ENCODE peak calls at places on chromosome 3, in ten cellular contexts. K, G, T, D, E, Z, J, F, A and B are unnamed samples.

GRCh38 chr3:5731100-5731499 is 543.6 kb downstream of the EDEM1 start:
- DNase-seq in K (no peak), G (no peak), T (no peak), D (no peak), E (no peak), Z (no peak), J (no peak), F (peak; percentile 2), A (no peak), B (no peak)

GRCh38 chr3:48395714-48396113 is 23.7 kb downstream of the FBXW12 start:
- DNase-seq in K (no peak), G (no peak), T (no peak), D (no peak), E (no peak), Z (no peak), J (no peak), F (no peak), A (no peak), B (no peak)

GRCh38 chr3:13655074-13655913 is 106.4 kb downstream of the FBLN2 start:
- DNase-seq in K (peak; percentile 19), G (no peak), T (peak; percentile 50), D (no peak), E (peak; percentile 88), Z (no peak), J (no peak), F (no peak), A (no peak), B (peak; percentile 6)

GRCh38 chr3:126528800-126529541 is 5.0 kb downstream of the CHST13 start:
- DNase-seq in K (no peak), G (no peak), T (no peak), D (no peak), E (no peak), Z (no peak), J (no peak), F (no peak), A (peak; percentile 31), B (no peak)

GRCh38 chr3:155238845-155239244 is 54.6 kb downstream of the STRIT1 start:
- DNase-seq in K (no peak), G (no peak), T (no peak), D (no peak), E (no peak), Z (no peak), J (no peak), F (no peak), A (no peak), B (no peak)

GRCh38 chr3:71245971-71246860 is 337.3 kb downstream of the FOXP1 start:
- DNase-seq in K (no peak), G (no peak), T (no peak), D (no peak), E (no peak), Z (no peak), J (no peak), F (no peak), A (no peak), B (no peak)

GRCh38 chr3:126284258-126284904 is 72.8 kb downstream of the KLF15 start:
- DNase-seq in K (no peak), G (no peak), T (no peak), D (no peak), E (no peak), Z (no peak), J (no peak), F (no peak), A (no peak), B (no peak)

GRCh38 chr3:20573175-20573574 is 387.2 kb upstream of the SGO1 start:
- DNase-seq in K (no peak), G (no peak), T (no peak), D (no peak), E (no peak), Z (no peak), J (no peak), F (no peak), A (no peak), B (no peak)

GRCh38 chr3:98784666-98785600 is 21.8 kb downstream of the ST3GAL6 start:
- DNase-seq in K (no peak), G (no peak), T (no peak), D (no peak), E (no peak), Z (no peak), J (no peak), F (no peak), A (no peak), B (no peak)

GRCh38 chr3:128014548-128014947 is 37.7 kb upstream of the SEC61A1 start:
- DNase-seq in K (no peak), G (no peak), T (no peak), D (no peak), E (no peak), Z (no peak), J (no peak), F (no peak), A (no peak), B (no peak)

GRCh38 chr3:98613616-98614015 is 20.2 kb upstream of the CPOX start:
- DNase-seq in K (no peak), G (no peak), T (no peak), D (no peak), E (no peak), Z (no peak), J (no peak), F (no peak), A (no peak), B (no peak)

GRCh38 chr3:172140499-172141391 is 101.4 kb downstream of the FNDC3B start:
- DNase-seq in K (no peak), G (peak; percentile 65), T (no peak), D (peak; percentile 60), E (peak; percentile 48), Z (peak; percentile 28), J (no peak), F (no peak), A (no peak), B (no peak)

GRCh38 chr3:154427685-154428291 is 2.2 kb downstream of the GPR149 start:
- DNase-seq in K (no peak), G (no peak), T (no peak), D (no peak), E (peak; percentile 65), Z (no peak), J (no peak), F (no peak), A (no peak), B (no peak)

GRCh38 chr3:70150599-70150998 is 151.1 kb downstream of the SAMMSON start:
- DNase-seq in K (no peak), G (no peak), T (no peak), D (no peak), E (no peak), Z (no peak), J (no peak), F (no peak), A (no peak), B (no peak)

GRCh38 chr3:15647629-15648167 is 46.2 kb downstream of the BTD start:
- DNase-seq in K (peak; percentile 44), G (no peak), T (no peak), D (no peak), E (no peak), Z (peak; percentile 86), J (no peak), F (peak; percentile 82), A (no peak), B (peak; percentile 67)
- H3K4me3 ChIP-seq in K (peak overlapping the region; percentile 7), G (no peak overlapping the region), T (no peak overlapping the region), D (no peak overlapping the region), E (no peak overlapping the region), Z (peak overlapping the region; percentile 59), J (peak overlapping the region; percentile 50), F (no peak overlapping the region), A (peak overlapping the region; percentile 30), B (peak overlapping the region; percentile 36)

GRCh38 chr3:72487078-72487765 is 361.0 kb downstream of the SHQ1 start:
- DNase-seq in K (no peak), G (peak; percentile 58), T (peak; percentile 52), D (peak; percentile 84), E (peak; percentile 15), Z (no peak), J (peak; percentile 49), F (no peak), A (peak; percentile 87), B (no peak)

GRCh38 chr3:72488736-72489030 is 359.6 kb downstream of the SHQ1 start:
- DNase-seq in K (no peak), G (no peak), T (no peak), D (peak; percentile 44), E (no peak), Z (no peak), J (no peak), F (no peak), A (no peak), B (no peak)

GRCh38 chr3:72489916-72490315 is 358.3 kb downstream of the SHQ1 start:
- DNase-seq in K (no peak), G (no peak), T (no peak), D (no peak), E (no peak), Z (no peak), J (no peak), F (no peak), A (no peak), B (no peak)

GRCh38 chr3:72485649-72486048 is 362.6 kb downstream of the SHQ1 start:
- DNase-seq in K (no peak), G (no peak), T (no peak), D (peak; percentile 45), E (no peak), Z (no peak), J (no peak), F (no peak), A (peak; percentile 63), B (no peak)

GRCh38 chr3:72487946-72488735 is 360.1 kb downstream of the SHQ1 start:
- DNase-seq in K (no peak), G (no peak), T (no peak), D (peak; percentile 29), E (peak; percentile 40), Z (no peak), J (no peak), F (no peak), A (no peak), B (no peak)
- H3K27ac ChIP-seq in K (no peak overlapping the region), G (no peak overlapping the region), T (no peak overlapping the region), D (no peak overlapping the region), E (no peak overlapping the region), Z (no peak overlapping the region), J (no peak overlapping the region), F (no peak overlapping the region), A (peak overlapping the region; percentile 23), B (no peak overlapping the region)

DNA sequence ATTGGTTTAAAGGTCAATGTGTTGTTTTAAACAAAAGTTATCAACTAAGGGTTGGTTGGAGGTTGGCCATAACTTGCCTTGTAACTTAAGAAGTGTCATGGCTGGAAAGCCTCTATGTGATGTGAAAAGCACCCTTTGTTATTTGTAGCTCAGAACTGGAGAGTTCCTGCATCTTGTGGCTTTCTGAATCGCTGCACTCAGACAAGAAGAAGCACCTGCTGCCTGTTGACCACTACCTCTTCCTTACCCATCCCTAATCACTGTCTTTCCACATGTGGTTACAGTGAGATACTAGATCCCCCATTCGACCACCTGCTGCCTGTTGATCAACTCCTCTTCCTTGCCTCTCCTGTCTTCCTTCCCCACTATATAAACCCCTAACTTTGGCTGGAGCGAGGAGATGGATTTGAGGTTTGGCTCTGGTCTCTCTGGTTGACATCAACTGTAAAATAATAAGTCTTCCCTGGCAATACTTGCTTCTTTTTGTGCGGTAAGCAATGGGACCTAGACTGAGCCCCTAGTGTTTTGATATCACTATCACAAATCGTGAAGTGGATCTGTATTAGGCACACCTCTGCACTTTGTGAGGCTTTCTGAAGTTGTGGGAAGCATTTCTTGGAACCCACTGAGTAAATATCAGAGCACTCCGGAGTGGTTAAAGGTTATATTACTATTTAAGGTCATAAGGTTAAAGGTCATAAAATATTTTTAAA is 13.8 kb downstream of the RPL39L start:
- DNase-seq in K (no peak), G (no peak), T (no peak), D (no peak), E (no peak), Z (no peak), J (no peak), F (peak; percentile 89), A (no peak), B (no peak)
- H3K36me3 ChIP-seq in K (no peaks in the 10 kb centered on the region), G (no peaks in the 10 kb centered on the region), T (no peaks in the 10 kb centered on the region), D (no peaks in the 10 kb centered on the region), E (no peaks in the 10 kb centered on the region), Z (no peaks in the 10 kb centered on the region), J (no peaks in the 10 kb centered on the region), F (peaks cover 69% of the 10 kb centered on the region), A (no peaks in the 10 kb centered on the region), B (no peaks in the 10 kb centered on the region)

GRCh38 chr3:65356331-65357286 is 668.8 kb upstream of the ADAMTS9 start:
- DNase-seq in K (no peak), G (no peak), T (no peak), D (no peak), E (peak; percentile 85), Z (no peak), J (no peak), F (no peak), A (no peak), B (no peak)
- H3K4me3 ChIP-seq in K (no peak overlapping the region), G (peak overlapping the region; percentile 2), T (peak overlapping the region; percentile 31), D (no peak overlapping the region), E (peak overlapping the region; percentile 64), Z (no peak overlapping the region), J (no peak overlapping the region), F (no peak overlapping the region), A (no peak overlapping the region), B (no peak overlapping the region)